ENCODE peak calls at places on chromosome 3, in nine cellular contexts. One of them, this sample, is unnamed.
A peak's percentile ranks its signal among the peaks of the same experiment; 100 is the strongest.

GRCh38 chr3:156620901-156621300 is 53.5 kb upstream of the TIPARP start:
- DNase-seq in neural crest cell: no peak
- DNase-seq in left ventricle myocardium superior: no peak
- DNase-seq in posterior cingulate gyrus: no peak
- DNase-seq in NT2/D1: no peak
- DNase-seq in stromal cell of bone marrow: no peak
- DNase-seq in Right ventricle myocardium superior: no peak
- DNase-seq in stimulated activated CD4-positive, alpha-beta T cell treated with anti-CD3 and anti-CD28 coated beads, TNF-alpha, amount 100 ng/mL, for 4 hours: no peak
- DNase-seq in AML-193: no peak
- DNase-seq in this sample: no peak

GRCh38 chr3:173891272-173892100 is 493.9 kb downstream of the NLGN1 start:
- DNase-seq in neural crest cell: no peak
- DNase-seq in left ventricle myocardium superior: no peak
- DNase-seq in posterior cingulate gyrus: no peak
- DNase-seq in NT2/D1: no peak
- DNase-seq in stromal cell of bone marrow: no peak
- DNase-seq in Right ventricle myocardium superior: no peak
- DNase-seq in stimulated activated CD4-positive, alpha-beta T cell treated with anti-CD3 and anti-CD28 coated beads, TNF-alpha, amount 100 ng/mL, for 4 hours: no peak
- DNase-seq in AML-193: peak; percentile 65
- DNase-seq in this sample: no peak

GRCh38 chr3:88589131-88589530 is 439.4 kb downstream of the C3orf38 start:
- DNase-seq in neural crest cell: no peak
- DNase-seq in left ventricle myocardium superior: no peak
- DNase-seq in posterior cingulate gyrus: no peak
- DNase-seq in NT2/D1: no peak
- DNase-seq in stromal cell of bone marrow: no peak
- DNase-seq in Right ventricle myocardium superior: no peak
- DNase-seq in stimulated activated CD4-positive, alpha-beta T cell treated with anti-CD3 and anti-CD28 coated beads, TNF-alpha, amount 100 ng/mL, for 4 hours: no peak
- DNase-seq in AML-193: no peak
- DNase-seq in this sample: no peak

GRCh38 chr3:51311055-51311454 is 74.0 kb upstream of the MANF start:
- DNase-seq in neural crest cell: no peak
- DNase-seq in left ventricle myocardium superior: no peak
- DNase-seq in posterior cingulate gyrus: no peak
- DNase-seq in NT2/D1: no peak
- DNase-seq in stromal cell of bone marrow: peak; percentile 28
- DNase-seq in Right ventricle myocardium superior: no peak
- DNase-seq in stimulated activated CD4-positive, alpha-beta T cell treated with anti-CD3 and anti-CD28 coated beads, TNF-alpha, amount 100 ng/mL, for 4 hours: no peak
- DNase-seq in AML-193: peak; percentile 27
- DNase-seq in this sample: no peak

GRCh38 chr3:194194051-194194756 is 58.3 kb downstream of the HES1 start:
- DNase-seq in neural crest cell: no peak
- DNase-seq in left ventricle myocardium superior: no peak
- DNase-seq in posterior cingulate gyrus: no peak
- DNase-seq in NT2/D1: no peak
- DNase-seq in stromal cell of bone marrow: no peak
- DNase-seq in Right ventricle myocardium superior: no peak
- DNase-seq in stimulated activated CD4-positive, alpha-beta T cell treated with anti-CD3 and anti-CD28 coated beads, TNF-alpha, amount 100 ng/mL, for 4 hours: no peak
- DNase-seq in AML-193: no peak
- DNase-seq in this sample: no peak

GRCh38 chr3:150384517-150385212 is 23.4 kb upstream of the TSC22D2 start:
- DNase-seq in neural crest cell: peak; percentile 71
- DNase-seq in left ventricle myocardium superior: no peak
- DNase-seq in posterior cingulate gyrus: no peak
- DNase-seq in NT2/D1: no peak
- DNase-seq in stromal cell of bone marrow: no peak
- DNase-seq in Right ventricle myocardium superior: no peak
- DNase-seq in stimulated activated CD4-positive, alpha-beta T cell treated with anti-CD3 and anti-CD28 coated beads, TNF-alpha, amount 100 ng/mL, for 4 hours: peak; percentile 2
- DNase-seq in AML-193: peak; percentile 99
- DNase-seq in this sample: no peak

GRCh38 chr3:46935168-46935858 is 41.2 kb downstream of the CCDC12 start:
- DNase-seq in neural crest cell: no peak
- DNase-seq in left ventricle myocardium superior: peak; percentile 85
- DNase-seq in posterior cingulate gyrus: no peak
- DNase-seq in NT2/D1: peak; percentile 95
- DNase-seq in stromal cell of bone marrow: peak; percentile 89
- DNase-seq in Right ventricle myocardium superior: peak; percentile 85
- DNase-seq in stimulated activated CD4-positive, alpha-beta T cell treated with anti-CD3 and anti-CD28 coated beads, TNF-alpha, amount 100 ng/mL, for 4 hours: no peak
- DNase-seq in AML-193: no peak
- DNase-seq in this sample: peak; percentile 69

GRCh38 chr3:123449986-123450474 is 1.1 kb upstream of the ADCY5 start:
- DNase-seq in neural crest cell: peak; percentile 23
- DNase-seq in left ventricle myocardium superior: peak; percentile 67
- DNase-seq in posterior cingulate gyrus: peak; percentile 70
- DNase-seq in NT2/D1: no peak
- DNase-seq in stromal cell of bone marrow: no peak
- DNase-seq in Right ventricle myocardium superior: peak; percentile 59
- DNase-seq in stimulated activated CD4-positive, alpha-beta T cell treated with anti-CD3 and anti-CD28 coated beads, TNF-alpha, amount 100 ng/mL, for 4 hours: no peak
- DNase-seq in AML-193: no peak
- DNase-seq in this sample: peak; percentile 69

GRCh38 chr3:125220681-125221429 is 8.3 kb upstream of the SLC12A8 start:
- DNase-seq in neural crest cell: no peak
- DNase-seq in left ventricle myocardium superior: no peak
- DNase-seq in posterior cingulate gyrus: no peak
- DNase-seq in NT2/D1: no peak
- DNase-seq in stromal cell of bone marrow: no peak
- DNase-seq in Right ventricle myocardium superior: no peak
- DNase-seq in stimulated activated CD4-positive, alpha-beta T cell treated with anti-CD3 and anti-CD28 coated beads, TNF-alpha, amount 100 ng/mL, for 4 hours: no peak
- DNase-seq in AML-193: peak; percentile 62
- DNase-seq in this sample: no peak

GRCh38 chr3:178500631-178501030 is 35.6 kb upstream of the KCNMB2 start:
- DNase-seq in neural crest cell: no peak
- DNase-seq in left ventricle myocardium superior: no peak
- DNase-seq in posterior cingulate gyrus: no peak
- DNase-seq in NT2/D1: no peak
- DNase-seq in stromal cell of bone marrow: peak; percentile 47
- DNase-seq in Right ventricle myocardium superior: no peak
- DNase-seq in stimulated activated CD4-positive, alpha-beta T cell treated with anti-CD3 and anti-CD28 coated beads, TNF-alpha, amount 100 ng/mL, for 4 hours: no peak
- DNase-seq in AML-193: no peak
- DNase-seq in this sample: no peak

GRCh38 chr3:46489875-46490274 is 7.9 kb upstream of the RTP3 start:
- DNase-seq in neural crest cell: no peak
- DNase-seq in left ventricle myocardium superior: no peak
- DNase-seq in posterior cingulate gyrus: no peak
- DNase-seq in NT2/D1: no peak
- DNase-seq in stromal cell of bone marrow: no peak
- DNase-seq in Right ventricle myocardium superior: no peak
- DNase-seq in stimulated activated CD4-positive, alpha-beta T cell treated with anti-CD3 and anti-CD28 coated beads, TNF-alpha, amount 100 ng/mL, for 4 hours: no peak
- DNase-seq in AML-193: no peak
- DNase-seq in this sample: no peak

GRCh38 chr3:160078533-160078932 is 89.9 kb downstream of the IL12A start:
- DNase-seq in neural crest cell: no peak
- DNase-seq in left ventricle myocardium superior: no peak
- DNase-seq in posterior cingulate gyrus: no peak
- DNase-seq in NT2/D1: no peak
- DNase-seq in stromal cell of bone marrow: no peak
- DNase-seq in Right ventricle myocardium superior: no peak
- DNase-seq in stimulated activated CD4-positive, alpha-beta T cell treated with anti-CD3 and anti-CD28 coated beads, TNF-alpha, amount 100 ng/mL, for 4 hours: no peak
- DNase-seq in AML-193: no peak
- DNase-seq in this sample: no peak